ENCODE peak calls at places on chromosome 20, in eight cellular contexts. G, Z, K, Q, W, Y, R and I are unnamed samples.

GRCh38 chr20:62161347-62161746 is 17.8 kb downstream of the SS18L1 start:
- DNase-seq in G (peak), Y (peak), K (no peak), R (no peak), W (no peak), Q (no peak), Z (no peak), I (no peak)

GRCh38 chr20:33685328-33686007 is 717 bp downstream of the E2F1 start:
- DNase-seq in G (no peak), Q (no peak), Z (peak), W (no peak), Y (no peak), K (no peak), R (peak), I (no peak)

GRCh38 chr20:53539516-53539915 is 54.1 kb downstream of the ZNF217 start:
- DNase-seq in W (no peak), Z (no peak), K (no peak), G (no peak), Y (no peak), R (no peak), Q (no peak), I (no peak)

GRCh38 chr20:1934578-1935573 is 39.7 kb downstream of the SIRPA start:
- DNase-seq in R (no peak), W (peak), Y (no peak), K (no peak), G (peak), Q (peak), Z (peak), I (peak)

GRCh38 chr20:52150440-52151258 is 40.9 kb downstream of the ZFP64 start:
- DNase-seq in G (no peak), W (no peak), R (no peak), K (no peak), Z (no peak), Q (no peak), Y (no peak), I (no peak)

GRCh38 chr20:18702736-18703135 is 110.8 kb upstream of the SCP2D1 start:
- DNase-seq in K (no peak), G (no peak), Q (peak), W (no peak), Y (no peak), Z (no peak), R (no peak), I (no peak)

GRCh38 chr20:48163521-48163920 is 378.2 kb upstream of the SULF2 start:
- DNase-seq in W (no peak), K (no peak), G (no peak), R (no peak), Q (no peak), Y (no peak), Z (no peak), I (no peak)

GRCh38 chr20:57217802-57218201 is 48.6 kb downstream of the BMP7 start:
- DNase-seq in W (no peak), G (no peak), Q (no peak), Z (no peak), K (no peak), R (no peak), Y (no peak), I (no peak)

GRCh38 chr20:37693203-37693602 is 627 bp upstream of the CTNNBL1 start:
- DNase-seq in Y (no peak), R (no peak), G (no peak), K (no peak), W (no peak), Z (no peak), Q (no peak), I (no peak)

GRCh38 chr20:20955837-20956236 is 150.3 kb downstream of the LINC00237 start:
- DNase-seq in R (no peak), K (no peak), Y (no peak), W (no peak), Z (no peak), Q (no peak), G (no peak), I (no peak)

GRCh38 chr20:8633366-8633765 is 435.5 kb upstream of the PLCB4 start:
- DNase-seq in R (no peak), Y (no peak), Z (no peak), G (peak), K (no peak), W (no peak), Q (no peak), I (no peak)

GRCh38 chr20:18001131-18001921 is 32.5 kb downstream of the MGME1 start:
- DNase-seq in K (no peak), Y (no peak), R (no peak), Z (peak), W (peak), G (peak), Q (peak), I (no peak)

GRCh38 chr20:2280083-2280482 is 15.7 kb upstream of the TGM3 start:
- DNase-seq in K (no peak), R (no peak), W (no peak), Z (no peak), Q (no peak), Y (no peak), G (no peak), I (no peak)

GRCh38 chr20:35166242-35166830 is 5.5 kb upstream of the PROCR start:
- DNase-seq in G (no peak), Q (peak), R (no peak), K (no peak), W (peak), Y (peak), Z (peak), I (no peak)

GRCh38 chr20:17568972-17569471 is 853 bp upstream of the DSTN start:
- DNase-seq in G (peak), K (no peak), R (peak), Z (peak), W (peak), Q (peak), Y (peak), I (peak)

GRCh38 chr20:40748182-40748581 is 59.1 kb upstream of the MAFB start:
- DNase-seq in R (no peak), W (no peak), G (no peak), Z (no peak), K (no peak), Q (no peak), Y (no peak), I (no peak)

GRCh38 chr20:34751453-34751852 is 47.3 kb downstream of the TP53INP2 start:
- DNase-seq in Y (no peak), K (no peak), Z (no peak), G (peak), Q (no peak), W (no peak), R (no peak), I (no peak)

GRCh38 chr20:607476-607875 is 2.6 kb downstream of the TCF15 start:
- DNase-seq in Y (no peak), W (peak), Z (no peak), G (no peak), Q (no peak), K (no peak), R (no peak), I (no peak)

GRCh38 chr20:3766832-3767433 is 620 bp downstream of the ADISSP start:
- DNase-seq in R (no peak), Z (peak), K (no peak), Y (no peak), G (no peak), W (no peak), Q (peak), I (peak)

GRCh38 chr20:17570347-17571152 is 675 bp downstream of the DSTN start:
- DNase-seq in W (peak), R (no peak), K (peak), Q (peak), Z (peak), G (no peak), Y (no peak), I (peak)

GRCh38 chr20:20457392-20458126 is 89.7 kb downstream of the INSM1 start:
- DNase-seq in Q (no peak), K (no peak), R (no peak), Z (no peak), G (peak), W (no peak), Y (no peak), I (no peak)

GRCh38 chr20:25867776-25868649 is 171.4 kb upstream of the ZNF337 start:
- DNase-seq in G (no peak), R (peak), W (peak), K (peak), Z (peak), Q (peak), Y (peak), I (peak)
- H3K4me3 ChIP-seq in G (peak), R (no peak), W (peak), K (peak), Z (peak), Q (peak), Y (peak), I (peak)

DNA sequence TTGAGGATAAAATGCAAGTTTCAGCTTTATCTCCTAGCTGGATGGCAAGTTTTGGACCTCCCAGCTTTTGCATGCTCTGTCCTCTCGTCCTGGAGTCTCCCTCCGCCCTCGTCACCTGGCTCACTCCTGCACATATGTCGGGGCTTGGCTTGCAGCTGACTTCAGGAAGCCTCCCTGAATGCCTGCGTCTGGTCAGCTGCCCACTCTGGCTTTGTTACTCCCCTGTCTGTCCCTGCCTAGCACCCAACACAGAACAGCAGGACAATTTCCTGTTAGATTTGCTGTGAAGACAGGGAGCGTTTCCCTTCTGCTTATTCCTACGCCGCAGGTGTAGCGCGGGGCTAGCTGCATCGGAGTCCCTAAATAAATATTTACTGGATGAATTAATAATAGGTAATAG is 5.4 kb downstream of the JPH2 start:
- DNase-seq in Q (no peak), G (no peak), K (no peak), Z (no peak), Y (no peak), W (no peak), R (no peak), I (peak)
- H3K4me3 ChIP-seq in Q (peak), G (no peak), K (no peak), Z (no peak), Y (no peak), W (no peak), R (no peak), I (no peak)

DNA sequence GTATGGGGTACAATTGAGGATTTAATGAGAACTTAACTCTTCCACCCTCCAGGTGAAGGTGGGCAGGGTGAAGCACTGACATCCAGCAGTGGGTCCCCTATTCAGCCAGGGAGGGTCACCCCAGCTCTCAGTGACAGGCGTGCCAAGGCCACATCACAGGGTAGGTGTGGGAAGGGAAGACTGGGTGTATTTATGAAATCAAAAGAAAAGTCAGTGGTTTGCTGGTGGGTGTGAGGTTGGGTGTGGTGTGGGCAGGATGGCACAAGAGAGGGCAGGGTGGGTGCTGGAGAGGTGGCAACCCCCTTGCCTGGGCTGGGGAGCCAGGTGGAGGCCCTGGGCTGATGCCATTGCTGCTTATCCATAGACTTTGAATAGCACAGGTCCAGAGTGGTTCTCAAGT is 16.6 kb downstream of the SYNDIG1 start:
- DNase-seq in G (no peak), Q (no peak), Y (no peak), Z (no peak), K (no peak), R (no peak), W (no peak), I (no peak)
- H3K4me3 ChIP-seq in G (no peak), Q (no peak), Y (no peak), Z (no peak), K (no peak), R (no peak), W (no peak), I (no peak)

GRCh38 chr20:59043698-59044097 is 1.1 kb upstream of the PRELID3B start:
- DNase-seq in G (no peak), Y (no peak), R (no peak), Q (no peak), W (no peak), Z (no peak), K (no peak), I (no peak)
- H3K4me3 ChIP-seq in G (no peak), Y (no peak), R (no peak), Q (no peak), W (no peak), Z (no peak), K (no peak), I (no peak)

DNA sequence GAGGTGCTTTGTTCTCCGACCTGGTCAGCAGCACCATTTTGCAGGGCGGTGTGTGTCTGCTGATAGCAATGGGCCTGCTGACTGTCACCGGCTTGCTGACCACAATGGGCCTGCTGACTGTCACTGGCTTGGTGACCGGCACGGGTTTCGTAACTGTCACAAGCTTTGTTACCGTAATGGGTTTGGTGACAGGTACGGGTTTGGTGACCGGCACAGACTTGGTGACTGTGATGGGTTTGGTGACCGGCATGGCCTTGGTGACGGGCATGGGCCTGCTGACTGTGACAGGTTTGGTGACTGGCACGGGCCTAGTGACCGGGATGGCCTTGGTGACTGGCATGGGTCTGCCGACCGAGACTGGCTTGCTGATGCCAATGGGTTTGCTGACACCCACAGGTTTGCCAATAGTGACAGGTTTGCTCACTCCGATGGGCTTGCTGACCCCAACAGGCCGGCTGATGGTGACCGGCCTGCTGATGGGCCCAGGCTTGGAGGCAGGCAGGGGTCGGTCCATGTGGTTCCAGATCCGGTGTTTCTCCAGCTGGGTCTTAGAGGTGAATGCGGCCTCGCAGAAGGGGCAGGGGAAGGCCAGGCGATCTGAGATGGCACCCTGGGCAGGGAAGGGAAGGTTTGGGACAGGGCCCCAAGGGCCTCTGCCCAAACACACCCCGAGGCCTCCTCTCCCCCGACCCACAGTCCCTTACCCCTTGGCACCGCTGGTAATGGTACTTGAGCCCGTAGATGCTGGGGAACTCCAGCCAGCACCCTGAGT is 3.4 kb downstream of the ZNF512B start:
- DNase-seq in Z (peak), R (no peak), W (no peak), G (no peak), Q (no peak), K (no peak), Y (peak), I (no peak)
- H3K4me3 ChIP-seq in Z (no peak), R (no peak), W (no peak), G (no peak), Q (no peak), K (no peak), Y (no peak), I (no peak)

GRCh38 chr20:44356353-44356723 is 839 bp downstream of the HNF4A start:
- DNase-seq in K (no peak), G (no peak), Q (no peak), R (no peak), Y (no peak), Z (no peak), W (no peak), I (no peak)

GRCh38 chr20:44357555-44358130 is 2.1 kb downstream of the HNF4A start:
- DNase-seq in Z (no peak), Y (no peak), W (no peak), R (no peak), Q (no peak), G (no peak), K (no peak), I (no peak)

GRCh38 chr20:44355503-44356352 is at the start of gene HNF4A:
- DNase-seq in R (no peak), K (no peak), Q (peak), G (no peak), Y (peak), W (no peak), Z (no peak), I (no peak)

GRCh38 chr20:44357020-44357419 is 1.5 kb downstream of the HNF4A start:
- DNase-seq in Q (no peak), Z (no peak), R (no peak), W (no peak), Y (no peak), K (no peak), G (no peak), I (no peak)

GRCh38 chr20:44354979-44355502 is 458 bp upstream of the HNF4A start:
- DNase-seq in Q (no peak), Y (no peak), Z (no peak), W (no peak), G (no peak), K (no peak), R (no peak), I (no peak)
- H3K4me3 ChIP-seq in Q (no peak), Y (no peak), Z (no peak), W (no peak), G (no peak), K (no peak), R (no peak), I (no peak)

GRCh38 chr20:63176448-63177133 is 39.3 kb downstream of the YTHDF1 start:
- DNase-seq in G (no peak), K (no peak), Z (no peak), R (no peak), Q (no peak), Y (peak), W (no peak), I (no peak)
- H3K4me3 ChIP-seq in G (no peak), K (no peak), Z (no peak), R (no peak), Q (no peak), Y (no peak), W (no peak), I (no peak)

GRCh38 chr20:38703526-38703925 is 20.8 kb upstream of the SLC32A1 start:
- DNase-seq in W (no peak), G (no peak), R (no peak), K (no peak), Y (no peak), Z (no peak), Q (peak), I (no peak)

GRCh38 chr20:38698541-38698940 is 25.7 kb upstream of the SLC32A1 start:
- DNase-seq in W (no peak), Y (no peak), R (no peak), K (no peak), G (no peak), Z (no peak), Q (peak), I (no peak)

GRCh38 chr20:38704136-38704535 is 20.1 kb upstream of the SLC32A1 start:
- DNase-seq in G (no peak), R (no peak), W (no peak), Y (no peak), K (no peak), Z (no peak), Q (no peak), I (no peak)

GRCh38 chr20:38700146-38700545 is 24.1 kb upstream of the SLC32A1 start:
- DNase-seq in K (no peak), R (no peak), Z (no peak), Q (peak), G (no peak), W (no peak), Y (no peak), I (no peak)

DNA sequence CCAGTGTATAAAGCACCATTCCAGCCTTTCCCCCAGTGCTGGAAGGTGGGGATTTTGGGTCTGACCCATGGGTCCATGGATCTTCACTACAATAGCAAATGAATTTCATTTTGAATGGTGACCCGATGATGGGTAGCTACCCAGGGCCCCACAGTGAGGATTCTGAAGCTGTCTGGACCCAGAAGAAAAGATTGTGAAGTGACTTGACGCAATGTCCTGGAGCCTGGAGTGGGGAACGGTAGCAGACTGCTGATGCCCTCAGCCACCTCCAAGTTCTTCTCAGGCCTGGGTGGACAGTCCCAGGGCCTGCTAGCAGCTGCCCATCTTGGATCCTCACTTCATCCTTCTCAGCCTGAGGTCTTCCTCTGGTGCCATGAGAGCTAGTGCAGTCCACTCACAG is 23.4 kb upstream of the SLC32A1 start:
- DNase-seq in Y (no peak), K (no peak), Q (peak), R (no peak), W (no peak), G (no peak), Z (no peak), I (no peak)
- H3K4me3 ChIP-seq in Y (no peak), K (no peak), Q (no peak), R (no peak), W (no peak), G (no peak), Z (no peak), I (no peak)

DNA sequence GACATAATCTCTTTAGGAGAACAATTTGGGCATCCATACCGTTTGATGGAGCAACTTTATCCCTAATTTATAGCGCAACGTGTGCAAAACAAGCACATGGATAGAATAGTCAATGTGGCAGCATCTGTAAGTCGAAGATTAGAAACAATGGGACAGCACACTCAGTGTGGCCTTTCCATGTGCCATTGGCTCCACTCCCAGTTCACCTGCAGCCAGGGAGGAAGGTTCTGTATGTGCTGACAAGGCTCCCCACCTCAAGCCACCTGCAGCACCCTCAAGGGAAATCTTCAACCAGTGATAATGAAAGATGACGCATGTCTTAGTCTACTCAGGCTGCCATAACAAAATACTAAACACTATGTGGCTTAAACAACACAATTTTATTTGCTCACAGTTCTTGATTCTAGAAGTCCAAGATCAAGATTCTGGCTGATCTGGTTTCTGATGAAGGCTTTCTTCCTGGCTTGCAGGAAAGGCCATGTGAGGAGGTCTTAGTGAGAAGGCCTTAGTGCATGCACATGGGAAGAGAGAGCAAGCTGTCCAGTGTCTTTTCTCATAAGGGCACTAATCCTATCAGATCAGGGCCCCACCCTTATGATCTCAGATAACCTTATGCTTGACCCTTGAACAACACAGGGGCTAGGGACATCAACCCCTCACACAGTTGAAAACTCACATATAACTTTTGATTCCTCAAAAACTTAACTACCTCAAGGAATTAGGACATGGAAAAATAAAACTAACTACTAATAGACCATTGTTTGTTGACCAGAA is 34.9 kb upstream of the SHLD1 start:
- DNase-seq in W (no peak), K (no peak), Y (no peak), G (no peak), Q (no peak), R (no peak), Z (no peak), I (no peak)
- H3K4me3 ChIP-seq in W (no peak), K (no peak), Y (no peak), G (no peak), Q (no peak), R (no peak), Z (no peak), I (no peak)